ENCODE peak calls at places on chromosome 17, in nine cellular contexts. One of them, this sample, is unnamed.

GRCh38 chr17:29847527-29847931 is 82.5 kb downstream of the SSH2 start:
- DNase-seq in OCI-LY7: no peak
- DNase-seq in fibroblast of mammary gland: no peak
- DNase-seq in right cardiac atrium: no peak
- DNase-seq in CD8-positive, alpha-beta memory T cell: no peak
- DNase-seq in fibroblast of lung: no peak
- DNase-seq in K562: peak; percentile 18
- DNase-seq in neural progenitor cell: no peak
- DNase-seq in cardiac fibroblast: peak; percentile 57
- DNase-seq in this sample: no peak

GRCh38 chr17:79420318-79421243 is 190.3 kb downstream of the RBFOX3 start:
- DNase-seq in OCI-LY7: no peak
- DNase-seq in fibroblast of mammary gland: peak; percentile 48
- DNase-seq in right cardiac atrium: no peak
- DNase-seq in CD8-positive, alpha-beta memory T cell: no peak
- DNase-seq in fibroblast of lung: peak; percentile 1
- DNase-seq in K562: peak; percentile 51
- DNase-seq in neural progenitor cell: peak; percentile 37
- DNase-seq in cardiac fibroblast: peak; percentile 42
- DNase-seq in this sample: peak; percentile 23

GRCh38 chr17:59365383-59365981 is 34.0 kb downstream of the YPEL2 start:
- DNase-seq in OCI-LY7: peak; percentile 35
- DNase-seq in fibroblast of mammary gland: no peak
- DNase-seq in right cardiac atrium: no peak
- DNase-seq in CD8-positive, alpha-beta memory T cell: no peak
- DNase-seq in fibroblast of lung: no peak
- DNase-seq in K562: peak; percentile 87
- DNase-seq in neural progenitor cell: peak; percentile 94
- DNase-seq in cardiac fibroblast: no peak
- DNase-seq in this sample: peak; percentile 57

GRCh38 chr17:76893623-76894358 is 25.6 kb downstream of the MGAT5B start:
- DNase-seq in OCI-LY7: no peak
- DNase-seq in fibroblast of mammary gland: no peak
- DNase-seq in right cardiac atrium: no peak
- DNase-seq in CD8-positive, alpha-beta memory T cell: no peak
- DNase-seq in fibroblast of lung: no peak
- DNase-seq in K562: no peak
- DNase-seq in neural progenitor cell: no peak
- DNase-seq in cardiac fibroblast: no peak
- DNase-seq in this sample: peak; percentile 74

GRCh38 chr17:38898291-38898679 is 27.1 kb upstream of the LASP1NB start:
- DNase-seq in OCI-LY7: peak; percentile 38
- DNase-seq in fibroblast of mammary gland: no peak
- DNase-seq in right cardiac atrium: no peak
- DNase-seq in CD8-positive, alpha-beta memory T cell: no peak
- DNase-seq in fibroblast of lung: no peak
- DNase-seq in K562: no peak
- DNase-seq in neural progenitor cell: no peak
- DNase-seq in cardiac fibroblast: no peak
- DNase-seq in this sample: no peak

GRCh38 chr17:44794699-44795413 is 35.2 kb downstream of the GJC1 start:
- DNase-seq in OCI-LY7: no peak
- DNase-seq in fibroblast of mammary gland: peak; percentile 94
- DNase-seq in right cardiac atrium: no peak
- DNase-seq in CD8-positive, alpha-beta memory T cell: no peak
- DNase-seq in fibroblast of lung: peak; percentile 86
- DNase-seq in K562: no peak
- DNase-seq in neural progenitor cell: no peak
- DNase-seq in cardiac fibroblast: peak; percentile 71
- DNase-seq in this sample: peak; percentile 60

GRCh38 chr17:82407255-82407654 is 10.9 kb upstream of the HEXD start:
- DNase-seq in OCI-LY7: no peak
- DNase-seq in fibroblast of mammary gland: no peak
- DNase-seq in right cardiac atrium: peak; percentile 43
- DNase-seq in CD8-positive, alpha-beta memory T cell: no peak
- DNase-seq in fibroblast of lung: no peak
- DNase-seq in K562: no peak
- DNase-seq in neural progenitor cell: no peak
- DNase-seq in cardiac fibroblast: no peak
- DNase-seq in this sample: peak; percentile 49

GRCh38 chr17:17508019-17508535 is 11.9 kb upstream of the RASD1 start:
- DNase-seq in OCI-LY7: no peak
- DNase-seq in fibroblast of mammary gland: no peak
- DNase-seq in right cardiac atrium: no peak
- DNase-seq in CD8-positive, alpha-beta memory T cell: no peak
- DNase-seq in fibroblast of lung: no peak
- DNase-seq in K562: no peak
- DNase-seq in neural progenitor cell: no peak
- DNase-seq in cardiac fibroblast: no peak
- DNase-seq in this sample: no peak

GRCh38 chr17:45319239-45319703 is 2.5 kb upstream of the MAP3K14 start:
- DNase-seq in OCI-LY7: no peak
- DNase-seq in fibroblast of mammary gland: peak; percentile 88
- DNase-seq in right cardiac atrium: no peak
- DNase-seq in CD8-positive, alpha-beta memory T cell: no peak
- DNase-seq in fibroblast of lung: peak; percentile 51
- DNase-seq in K562: no peak
- DNase-seq in neural progenitor cell: no peak
- DNase-seq in cardiac fibroblast: no peak
- DNase-seq in this sample: no peak

GRCh38 chr17:45700171-45701090 is 83.7 kb upstream of the CRHR1 start:
- DNase-seq in OCI-LY7: no peak
- DNase-seq in fibroblast of mammary gland: no peak
- DNase-seq in right cardiac atrium: no peak
- DNase-seq in CD8-positive, alpha-beta memory T cell: no peak
- DNase-seq in fibroblast of lung: no peak
- DNase-seq in K562: no peak
- DNase-seq in neural progenitor cell: no peak
- DNase-seq in cardiac fibroblast: no peak
- DNase-seq in this sample: no peak

GRCh38 chr17:44655983-44656700 is at the start of gene MEIOC:
- DNase-seq in OCI-LY7: peak; percentile 12
- DNase-seq in fibroblast of mammary gland: peak; percentile 17
- DNase-seq in right cardiac atrium: no peak
- DNase-seq in CD8-positive, alpha-beta memory T cell: no peak
- DNase-seq in fibroblast of lung: no peak
- DNase-seq in K562: no peak
- DNase-seq in neural progenitor cell: peak; percentile 80
- DNase-seq in cardiac fibroblast: peak; percentile 5
- DNase-seq in this sample: no peak

GRCh38 chr17:22512057-22512456 is 819.7 kb downstream of the KCNJ18 start:
- DNase-seq in OCI-LY7: no peak
- DNase-seq in fibroblast of mammary gland: no peak
- DNase-seq in right cardiac atrium: no peak
- DNase-seq in CD8-positive, alpha-beta memory T cell: no peak
- DNase-seq in fibroblast of lung: no peak
- DNase-seq in K562: no peak
- DNase-seq in neural progenitor cell: no peak
- DNase-seq in cardiac fibroblast: no peak
- DNase-seq in this sample: no peak

GRCh38 chr17:41796066-41796895 is 9.8 kb upstream of the JUP start:
- DNase-seq in OCI-LY7: no peak
- DNase-seq in fibroblast of mammary gland: no peak
- DNase-seq in right cardiac atrium: no peak
- DNase-seq in CD8-positive, alpha-beta memory T cell: no peak
- DNase-seq in fibroblast of lung: no peak
- DNase-seq in K562: no peak
- DNase-seq in neural progenitor cell: no peak
- DNase-seq in cardiac fibroblast: no peak
- DNase-seq in this sample: no peak

GRCh38 chr17:73341350-73342056 is 29.7 kb upstream of the CDC42EP4 start:
- DNase-seq in OCI-LY7: no peak
- DNase-seq in fibroblast of mammary gland: no peak
- DNase-seq in right cardiac atrium: no peak
- DNase-seq in CD8-positive, alpha-beta memory T cell: no peak
- DNase-seq in fibroblast of lung: no peak
- DNase-seq in K562: no peak
- DNase-seq in neural progenitor cell: no peak
- DNase-seq in cardiac fibroblast: no peak
- DNase-seq in this sample: no peak
- H3K4me3 ChIP-seq in OCI-LY7: no peak overlapping the region
- H3K4me3 ChIP-seq in fibroblast of mammary gland: no peak overlapping the region
- H3K4me3 ChIP-seq in right cardiac atrium: no peak overlapping the region
- H3K4me3 ChIP-seq in CD8-positive, alpha-beta memory T cell: no peak overlapping the region
- H3K4me3 ChIP-seq in fibroblast of lung: no peak overlapping the region
- H3K4me3 ChIP-seq in K562: no peak overlapping the region
- H3K4me3 ChIP-seq in neural progenitor cell: no peak overlapping the region
- H3K4me3 ChIP-seq in cardiac fibroblast: no peak overlapping the region
- H3K4me3 ChIP-seq in this sample: no peak overlapping the region

GRCh38 chr17:40417258-40417608 is 463 bp downstream of the TOP2A start:
- DNase-seq in OCI-LY7: peak; percentile 56
- DNase-seq in fibroblast of mammary gland: no peak
- DNase-seq in right cardiac atrium: no peak
- DNase-seq in CD8-positive, alpha-beta memory T cell: no peak
- DNase-seq in fibroblast of lung: no peak
- DNase-seq in K562: peak; percentile 43
- DNase-seq in neural progenitor cell: peak; percentile 71
- DNase-seq in cardiac fibroblast: no peak
- DNase-seq in this sample: peak; percentile 56
- H3K4me3 ChIP-seq in OCI-LY7: peak overlapping the region; percentile 80
- H3K4me3 ChIP-seq in fibroblast of mammary gland: peak overlapping the region; percentile 98
- H3K4me3 ChIP-seq in right cardiac atrium: peak overlapping the region; percentile 40
- H3K4me3 ChIP-seq in CD8-positive, alpha-beta memory T cell: peak overlapping the region; percentile 98
- H3K4me3 ChIP-seq in fibroblast of lung: peak overlapping the region; percentile 72
- H3K4me3 ChIP-seq in K562: peak overlapping the region; percentile 74
- H3K4me3 ChIP-seq in neural progenitor cell: peak overlapping the region; percentile 92
- H3K4me3 ChIP-seq in cardiac fibroblast: peak overlapping the region; percentile 80
- H3K4me3 ChIP-seq in this sample: peak overlapping the region; percentile 96

DNA sequence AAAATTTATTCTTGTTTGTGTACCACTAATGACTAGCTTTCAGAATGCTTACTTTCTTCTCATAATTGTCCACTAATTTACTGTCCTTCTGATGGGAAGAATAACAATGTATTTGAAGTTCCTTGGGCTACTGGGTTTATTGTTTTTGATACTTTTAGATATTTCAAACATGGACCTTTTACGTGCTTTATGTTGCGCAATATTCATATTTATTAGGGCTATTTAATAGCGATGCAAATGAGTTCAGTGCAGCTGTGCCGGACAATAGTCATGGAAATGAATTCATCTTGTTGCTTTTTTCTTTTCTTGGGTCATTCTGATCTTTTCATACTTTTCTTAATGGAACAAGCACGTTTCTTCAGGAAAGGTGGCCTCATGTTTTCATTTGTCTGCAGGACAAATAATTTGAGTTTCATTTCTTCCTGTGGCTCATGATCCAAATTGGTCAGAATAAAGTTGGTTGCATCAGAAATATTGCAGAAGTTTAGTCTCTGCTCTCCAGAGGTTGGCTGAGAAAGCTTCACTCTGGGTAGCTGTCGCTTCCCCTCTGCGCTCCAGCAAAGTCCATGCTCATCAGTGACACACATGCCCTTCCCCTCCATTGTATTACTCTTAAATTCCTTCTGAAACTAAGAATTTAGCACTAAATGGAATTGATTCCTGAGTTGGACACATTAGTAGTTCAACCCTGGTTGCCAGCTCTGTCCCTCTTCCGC is 128.8 kb downstream of the PRKCA start:
- DNase-seq in OCI-LY7: no peak
- DNase-seq in fibroblast of mammary gland: peak; percentile 75
- DNase-seq in right cardiac atrium: no peak
- DNase-seq in CD8-positive, alpha-beta memory T cell: no peak
- DNase-seq in fibroblast of lung: peak; percentile 70
- DNase-seq in K562: no peak
- DNase-seq in neural progenitor cell: no peak
- DNase-seq in cardiac fibroblast: no peak
- DNase-seq in this sample: no peak
- H3K4me3 ChIP-seq in OCI-LY7: no peak overlapping the region
- H3K4me3 ChIP-seq in fibroblast of mammary gland: peak overlapping the region; percentile 39
- H3K4me3 ChIP-seq in right cardiac atrium: no peak overlapping the region
- H3K4me3 ChIP-seq in CD8-positive, alpha-beta memory T cell: no peak overlapping the region
- H3K4me3 ChIP-seq in fibroblast of lung: peak overlapping the region; percentile 57
- H3K4me3 ChIP-seq in K562: no peak overlapping the region
- H3K4me3 ChIP-seq in neural progenitor cell: no peak overlapping the region
- H3K4me3 ChIP-seq in cardiac fibroblast: no peak overlapping the region
- H3K4me3 ChIP-seq in this sample: no peak overlapping the region

GRCh38 chr17:80890551-80890930 is 101.1 kb upstream of the CHMP6 start:
- DNase-seq in OCI-LY7: no peak
- DNase-seq in fibroblast of mammary gland: no peak
- DNase-seq in right cardiac atrium: no peak
- DNase-seq in CD8-positive, alpha-beta memory T cell: no peak
- DNase-seq in fibroblast of lung: no peak
- DNase-seq in K562: no peak
- DNase-seq in neural progenitor cell: no peak
- DNase-seq in cardiac fibroblast: no peak
- DNase-seq in this sample: no peak

GRCh38 chr17:80892900-80893603 is 98.6 kb upstream of the CHMP6 start:
- DNase-seq in OCI-LY7: no peak
- DNase-seq in fibroblast of mammary gland: peak; percentile 88
- DNase-seq in right cardiac atrium: no peak
- DNase-seq in CD8-positive, alpha-beta memory T cell: peak; percentile 53
- DNase-seq in fibroblast of lung: peak; percentile 76
- DNase-seq in K562: no peak
- DNase-seq in neural progenitor cell: no peak
- DNase-seq in cardiac fibroblast: peak; percentile 74
- DNase-seq in this sample: peak; percentile 50

GRCh38 chr17:80893604-80894438 is 97.8 kb upstream of the CHMP6 start:
- DNase-seq in OCI-LY7: no peak
- DNase-seq in fibroblast of mammary gland: no peak
- DNase-seq in right cardiac atrium: no peak
- DNase-seq in CD8-positive, alpha-beta memory T cell: no peak
- DNase-seq in fibroblast of lung: no peak
- DNase-seq in K562: no peak
- DNase-seq in neural progenitor cell: no peak
- DNase-seq in cardiac fibroblast: no peak
- DNase-seq in this sample: no peak

GRCh38 chr17:80891096-80892018 is 100.3 kb upstream of the CHMP6 start:
- DNase-seq in OCI-LY7: no peak
- DNase-seq in fibroblast of mammary gland: peak; percentile 92
- DNase-seq in right cardiac atrium: no peak
- DNase-seq in CD8-positive, alpha-beta memory T cell: peak; percentile 58
- DNase-seq in fibroblast of lung: peak; percentile 68
- DNase-seq in K562: peak; percentile 73
- DNase-seq in neural progenitor cell: no peak
- DNase-seq in cardiac fibroblast: peak; percentile 75
- DNase-seq in this sample: peak; percentile 69

DNA sequence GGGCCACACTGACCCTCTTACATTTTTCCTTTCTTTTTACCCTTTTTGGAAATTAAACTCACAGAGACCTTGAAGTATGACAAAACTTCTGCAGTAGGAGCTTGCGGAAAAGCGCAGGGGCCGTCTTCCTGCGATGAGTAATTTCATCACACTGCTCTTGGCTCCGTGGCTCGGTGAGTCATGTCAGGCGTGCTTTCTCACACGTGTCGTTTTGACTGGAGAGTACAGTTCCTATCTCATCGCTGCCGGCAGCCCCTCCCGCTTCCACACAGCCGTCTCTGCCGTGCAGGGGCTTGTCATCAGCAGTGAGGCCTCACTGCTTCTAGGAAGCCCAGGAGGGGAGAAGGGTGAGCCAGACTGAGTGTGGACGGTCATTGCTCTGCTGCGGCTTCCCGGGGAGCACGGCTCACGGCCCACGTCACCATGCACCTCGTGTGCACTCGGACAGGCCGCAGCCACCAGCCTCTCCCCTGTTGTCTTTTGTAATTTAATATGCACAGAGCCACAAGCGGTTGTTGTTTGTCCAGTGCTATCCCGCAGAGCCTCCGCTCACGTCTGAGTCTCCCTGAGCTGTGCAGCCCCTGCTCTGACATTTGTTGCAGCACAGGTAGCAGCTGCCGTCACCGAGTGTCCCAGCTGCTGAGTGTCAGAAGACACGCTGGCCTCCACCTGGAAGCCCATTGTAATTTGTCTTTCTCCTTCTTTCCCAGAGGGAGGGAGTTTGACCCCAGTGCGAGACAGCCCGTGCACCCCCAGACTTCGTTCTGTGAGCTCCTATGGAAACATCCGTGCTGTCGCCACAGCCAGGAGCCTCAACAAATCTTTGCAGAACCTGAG is 99.4 kb upstream of the CHMP6 start:
- DNase-seq in OCI-LY7: no peak
- DNase-seq in fibroblast of mammary gland: peak; percentile 97
- DNase-seq in right cardiac atrium: peak; percentile 86
- DNase-seq in CD8-positive, alpha-beta memory T cell: peak; percentile 82
- DNase-seq in fibroblast of lung: peak; percentile 97
- DNase-seq in K562: peak; percentile 90
- DNase-seq in neural progenitor cell: no peak
- DNase-seq in cardiac fibroblast: peak; percentile 98
- DNase-seq in this sample: peak; percentile 86
- H3K4me3 ChIP-seq in OCI-LY7: no peak overlapping the region
- H3K4me3 ChIP-seq in fibroblast of mammary gland: no peak overlapping the region
- H3K4me3 ChIP-seq in right cardiac atrium: no peak overlapping the region
- H3K4me3 ChIP-seq in CD8-positive, alpha-beta memory T cell: peak overlapping the region; percentile 1
- H3K4me3 ChIP-seq in fibroblast of lung: no peak overlapping the region
- H3K4me3 ChIP-seq in K562: no peak overlapping the region
- H3K4me3 ChIP-seq in neural progenitor cell: no peak overlapping the region
- H3K4me3 ChIP-seq in cardiac fibroblast: no peak overlapping the region
- H3K4me3 ChIP-seq in this sample: peak overlapping the region; percentile 4